ENCODE peak calls at places on chromosomes 1 and 21, in eight cellular contexts. R is naive thymus-derived CD8-positive, alpha-beta T cell; N is CD4-positive, CD25-positive, alpha-beta regulatory T cell; M is foreskin keratinocyte; Z is HS-5; P is activated naive CD4-positive, alpha-beta T cell; H is NK-92 treated with Interleukin-12 subunit alpha and Interleukin-12 subunit beta, amount 100 ng/mL, for 24 hours; L is choroid plexus epithelial cell. I is an unnamed sample.

GRCh38 chr1:56400526-56400925 is 178.8 kb downstream of the PLPP3 start:
- DNase-seq in H (no peak), N (no peak), R (no peak), M (no peak), Z (no peak), P (no peak), L (no peak), I (no peak)

GRCh38 chr21:31913191-31913608 is 40.4 kb downstream of the HUNK start:
- DNase-seq in P (no peak), Z (no peak), M (no peak), R (no peak), H (no peak), N (no peak), L (no peak), I (no peak)

GRCh38 chr1:15362737-15363128 is 47.0 kb upstream of the EFHD2 start:
- DNase-seq in M (no peak), Z (no peak), R (no peak), N (no peak), P (no peak), L (no peak), H (no peak), I (no peak)

GRCh38 chr1:30183895-30184294 is 539.5 kb downstream of the MATN1 start:
- DNase-seq in L (no peak), N (no peak), H (no peak), M (no peak), P (no peak), Z (no peak), R (no peak), I (no peak)

GRCh38 chr1:234541281-234541975 is 62.4 kb upstream of the TARBP1 start:
- DNase-seq in L (no peak), M (peak), R (no peak), N (no peak), Z (no peak), P (no peak), H (no peak), I (no peak)

GRCh38 chr1:22122273-22123070 is 20.4 kb downstream of the WNT4 start:
- DNase-seq in R (no peak), P (no peak), N (no peak), L (no peak), Z (no peak), M (no peak), H (no peak), I (no peak)

GRCh38 chr1:52288286-52288685 is 77.7 kb downstream of the CC2D1B start:
- DNase-seq in N (no peak), M (peak), L (peak), R (no peak), P (no peak), Z (peak), H (no peak), I (no peak)

GRCh38 chr1:182084487-182085316 is 23.2 kb upstream of the ZNF648 start:
- DNase-seq in L (peak), R (peak), Z (peak), M (peak), N (peak), P (peak), H (peak), I (peak)

GRCh38 chr1:32208891-32209309 is at the start of gene DCDC2B:
- DNase-seq in Z (no peak), L (peak), M (peak), N (no peak), R (no peak), H (no peak), P (no peak), I (no peak)

GRCh38 chr1:243910612-243911011 is 60.6 kb upstream of the AKT3 start:
- DNase-seq in Z (no peak), L (no peak), M (no peak), R (no peak), H (no peak), P (no peak), N (no peak), I (no peak)

GRCh38 chr1:169087876-169088275 is 18.6 kb upstream of the ATP1B1 start:
- DNase-seq in H (no peak), N (no peak), M (no peak), P (no peak), R (no peak), Z (no peak), L (no peak), I (no peak)

GRCh38 chr21:46109251-46110221 is 11.6 kb downstream of the COL6A2 start:
- DNase-seq in R (no peak), N (no peak), H (no peak), L (no peak), Z (no peak), M (no peak), P (no peak), I (no peak)

GRCh38 chr21:25234857-25235801 is 372.2 kb downstream of the MRPL39 start:
- DNase-seq in M (no peak), Z (no peak), N (no peak), P (no peak), L (no peak), H (no peak), R (no peak), I (no peak)

GRCh38 chr1:6941786-6942185 is 156.5 kb downstream of the CAMTA1 start:
- DNase-seq in N (no peak), R (no peak), Z (no peak), P (no peak), L (no peak), H (no peak), M (no peak), I (no peak)

GRCh38 chr1:198391666-198392065 is 148.8 kb downstream of the ATP6V1G3 start:
- DNase-seq in H (no peak), P (no peak), M (no peak), Z (no peak), N (no peak), R (no peak), L (no peak), I (no peak)

GRCh38 chr1:117570988-117571409 is 34.8 kb upstream of the TENT5C start:
- DNase-seq in H (no peak), N (no peak), R (no peak), L (no peak), M (no peak), P (no peak), Z (no peak), I (no peak)

GRCh38 chr1:156435551-156436318 is 64.8 kb downstream of the MEF2D start:
- DNase-seq in H (no peak), N (no peak), P (no peak), M (no peak), Z (no peak), R (no peak), L (no peak), I (no peak)

GRCh38 chr1:99766378-99766800 is at the start of gene FRRS1:
- DNase-seq in P (no peak), M (peak), H (peak), N (no peak), R (peak), Z (peak), L (peak), I (peak)

GRCh38 chr1:168621356-168621755 is 45.0 kb downstream of the XCL1 start:
- DNase-seq in H (no peak), R (no peak), N (no peak), Z (no peak), P (no peak), M (no peak), L (peak), I (no peak)

GRCh38 chr1:64895500-64895899 is 70.8 kb downstream of the JAK1 start:
- DNase-seq in M (no peak), L (no peak), P (no peak), N (no peak), H (no peak), R (no peak), Z (no peak), I (no peak)

GRCh38 chr1:40755052-40755451 is 28.5 kb upstream of the KCNQ4 start:
- DNase-seq in L (peak), R (no peak), N (no peak), H (no peak), M (no peak), P (no peak), Z (no peak), I (no peak)

GRCh38 chr1:221543529-221544120 is 198.3 kb downstream of the DUSP10 start:
- DNase-seq in M (peak), Z (no peak), H (no peak), N (no peak), L (peak), R (no peak), P (no peak), I (no peak)

GRCh38 chr1:206581571-206581981 is 30.7 kb downstream of the EIF2D start:
- DNase-seq in P (peak), N (peak), L (no peak), R (peak), H (no peak), M (no peak), Z (no peak), I (peak)

GRCh38 chr21:40194181-40194580 is 326.9 kb downstream of the PCP4 start:
- DNase-seq in H (no peak), P (no peak), L (no peak), N (no peak), M (peak), Z (no peak), R (no peak), I (no peak)

GRCh38 chr1:245704341-245704740 is 549.6 kb downstream of the KIF26B start:
- DNase-seq in M (no peak), R (no peak), L (no peak), P (no peak), Z (no peak), N (no peak), H (no peak), I (no peak)

GRCh38 chr21:41615613-41616012 is 107.7 kb upstream of the TMPRSS2 start:
- DNase-seq in Z (peak), R (no peak), M (peak), L (peak), N (no peak), H (no peak), P (no peak), I (no peak)

GRCh38 chr1:66552829-66553228 is 18.9 kb downstream of the SGIP1 start:
- DNase-seq in M (no peak), H (no peak), Z (no peak), N (no peak), R (no peak), L (peak), P (no peak), I (no peak)

GRCh38 chr1:91730781-91731732 is 154.9 kb downstream of the TGFBR3 start:
- DNase-seq in P (no peak), N (no peak), L (peak), H (no peak), Z (no peak), M (peak), R (no peak), I (peak)

GRCh38 chr1:45478129-45478802 is 12.7 kb downstream of the TESK2 start:
- DNase-seq in M (no peak), L (peak), R (no peak), N (no peak), P (no peak), Z (no peak), H (no peak), I (no peak)

GRCh38 chr1:244735404-244735803 is 82.5 kb downstream of the DESI2 start:
- DNase-seq in Z (no peak), M (peak), P (no peak), N (no peak), R (no peak), H (no peak), L (peak), I (no peak)

GRCh38 chr1:6209661-6210605 is 4.0 kb downstream of the RNF207 start:
- DNase-seq in Z (no peak), N (no peak), M (no peak), H (no peak), R (no peak), L (no peak), P (no peak), I (no peak)

I was measured in central memory CD4-positive, alpha-beta T cell.